ENCODE peak calls at places on chromosome 10, in four cellular contexts. Z is HFFc6, Q is stomach, W is colonic mucosa. C is an unnamed sample.

GRCh38 chr10:5303504-5303903 is 61.3 kb upstream of the UCN3 start:
- DNase-seq in Z (no peak), Q (no peak), W (no peak), C (no peak)

GRCh38 chr10:102644646-102645387 is 538 bp downstream of the TRIM8 start:
- DNase-seq in Z (peak; percentile 76), Q (peak; percentile 90), W (peak; percentile 79), C (peak; percentile 85)

GRCh38 chr10:79138449-79139123 is 69.8 kb downstream of the ZMIZ1 start:
- DNase-seq in Z (no peak), Q (no peak), W (no peak), C (no peak)

GRCh38 chr10:8159628-8160165 is 105.2 kb downstream of the GATA3 start:
- DNase-seq in Z (no peak), Q (no peak), W (no peak), C (peak; percentile 28)

GRCh38 chr10:66365686-66366085 is 560.1 kb upstream of the LRRTM3 start:
- DNase-seq in Z (no peak), Q (no peak), W (no peak), C (no peak)

GRCh38 chr10:101959349-101959916 is 96.5 kb downstream of the ARMH3 start:
- DNase-seq in Z (no peak), Q (no peak), W (no peak), C (no peak)

GRCh38 chr10:9745158-9745557 is 1272.5 kb upstream of the CELF2 start:
- DNase-seq in Z (no peak), Q (no peak), W (no peak), C (no peak)

GRCh38 chr10:99711129-99711719 is 20.7 kb downstream of the COX15 start:
- DNase-seq in Z (peak; percentile 78), Q (peak; percentile 29), W (peak; percentile 59), C (peak; percentile 56)

GRCh38 chr10:24196426-24197039 is 12.4 kb upstream of the KIAA1217 start:
- DNase-seq in Z (peak; percentile 52), Q (peak; percentile 81), W (peak; percentile 88), C (peak; percentile 79)

GRCh38 chr10:20355915-20356314 is 539.7 kb downstream of the PLXDC2 start:
- DNase-seq in Z (no peak), Q (no peak), W (no peak), C (no peak)

GRCh38 chr10:72846225-72846624 is 47.3 kb upstream of the OIT3 start:
- DNase-seq in Z (peak; percentile 68), Q (no peak), W (no peak), C (no peak)

GRCh38 chr10:97168645-97169044 is 17.1 kb downstream of the SLIT1 start:
- DNase-seq in Z (no peak), Q (no peak), W (no peak), C (no peak)

GRCh38 chr10:93752761-93753160 is 5.0 kb upstream of the LGI1 start:
- DNase-seq in Z (peak; percentile 76), Q (no peak), W (no peak), C (no peak)

GRCh38 chr10:48391994-48392393 is 85.5 kb downstream of the MAPK8 start:
- DNase-seq in Z (no peak), Q (no peak), W (no peak), C (no peak)

GRCh38 chr10:132353456-132354355 is 21.7 kb downstream of the LRRC27 start:
- DNase-seq in Z (no peak), Q (no peak), W (no peak), C (no peak)

GRCh38 chr10:103153765-103154197 is 39.3 kb downstream of the NT5C2 start:
- DNase-seq in Z (peak; percentile 8), Q (no peak), W (no peak), C (no peak)

GRCh38 chr10:24313233-24313632 is 104.3 kb downstream of the KIAA1217 start:
- DNase-seq in Z (no peak), Q (no peak), W (no peak), C (no peak)

GRCh38 chr10:10460452-10460851 is 557.2 kb upstream of the CELF2 start:
- DNase-seq in Z (no peak), Q (no peak), W (no peak), C (no peak)

GRCh38 chr10:120400601-120401000 is 56.4 kb upstream of the PLPP4 start:
- DNase-seq in Z (peak; percentile 73), Q (no peak), W (no peak), C (no peak)

GRCh38 chr10:113441220-113441619 is 111.6 kb upstream of the HABP2 start:
- DNase-seq in Z (peak; percentile 30), Q (no peak), W (no peak), C (no peak)

GRCh38 chr10:78744521-78745090 is 324.2 kb upstream of the ZMIZ1 start:
- DNase-seq in Z (no peak), Q (peak; percentile 42), W (no peak), C (no peak)

GRCh38 chr10:80188713-80189112 is 16.6 kb downstream of the ANXA11 start:
- DNase-seq in Z (no peak), Q (peak; percentile 24), W (no peak), C (no peak)

GRCh38 chr10:12019343-12019971 is 23.2 kb downstream of the UPF2 start:
- DNase-seq in Z (no peak), Q (no peak), W (no peak), C (no peak)

GRCh38 chr10:130662775-130663174 is 526.6 kb downstream of the GLRX3 start:
- DNase-seq in Z (no peak), Q (no peak), W (no peak), C (no peak)

GRCh38 chr10:130484131-130484911 is 348.1 kb downstream of the GLRX3 start:
- DNase-seq in Z (no peak), Q (no peak), W (no peak), C (no peak)

GRCh38 chr10:15744217-15744865 is 24.6 kb upstream of the ITGA8 start:
- DNase-seq in Z (peak; percentile 45), Q (peak; percentile 38), W (peak; percentile 60), C (peak; percentile 75)

GRCh38 chr10:43322321-43322720 is 49.1 kb upstream of the FXYD4 start:
- DNase-seq in Z (no peak), Q (peak; percentile 43), W (peak; percentile 74), C (no peak)

GRCh38 chr10:29131952-29132820 is 156.7 kb upstream of the LYZL1 start:
- DNase-seq in Z (peak; percentile 40), Q (no peak), W (no peak), C (no peak)

GRCh38 chr10:92573091-92573797 is 649 bp downstream of the IDE start:
- DNase-seq in Z (peak; percentile 56), Q (peak; percentile 29), W (peak; percentile 35), C (peak; percentile 61)

GRCh38 chr10:125448596-125448995 is 234.4 kb downstream of the TEX36 start:
- DNase-seq in Z (no peak), Q (no peak), W (peak; percentile 47), C (no peak)

GRCh38 chr10:92832998-92833642 is 15.2 kb upstream of the EXOC6 start:
- DNase-seq in Z (no peak), Q (no peak), W (no peak), C (no peak)

GRCh38 chr10:71694567-71694968 is 25.0 kb downstream of the C10orf105 start:
- DNase-seq in Z (no peak), Q (peak; percentile 46), W (peak; percentile 39), C (peak; percentile 68)

GRCh38 chr10:22491480-22491879 is 146.2 kb downstream of the SPAG6 start:
- DNase-seq in Z (no peak), Q (no peak), W (no peak), C (no peak)

GRCh38 chr10:6753644-6754043 is 173.6 kb upstream of the PRKCQ start:
- DNase-seq in Z (no peak), Q (no peak), W (no peak), C (no peak)

GRCh38 chr10:78600740-78601139 is 468.0 kb upstream of the ZMIZ1 start:
- DNase-seq in Z (peak; percentile 3), Q (no peak), W (no peak), C (no peak)

GRCh38 chr10:74983383-74983782 is 128.1 kb upstream of the SAMD8 start:
- DNase-seq in Z (no peak), Q (no peak), W (no peak), C (no peak)

GRCh38 chr10:16943301-16944080 is 126.3 kb upstream of the RSU1 start:
- DNase-seq in Z (peak; percentile 23), Q (no peak), W (no peak), C (no peak)
- TF ChIP-seq CTCF in Z (no peak), Q (no peak), W (no peak), C (no peak)

GRCh38 chr10:124220971-124221355 is 127.6 kb upstream of the CHST15 start:
- DNase-seq in Z (no peak), Q (no peak), W (no peak), C (no peak)

GRCh38 chr10:124220547-124220946 is 127.1 kb upstream of the CHST15 start:
- DNase-seq in Z (no peak), Q (no peak), W (no peak), C (no peak)

GRCh38 chr10:124219655-124220054 is 126.3 kb upstream of the CHST15 start:
- DNase-seq in Z (no peak), Q (no peak), W (no peak), C (no peak)

GRCh38 chr10:124217031-124217430 is 123.6 kb upstream of the CHST15 start:
- DNase-seq in Z (no peak), Q (no peak), W (no peak), C (no peak)

GRCh38 chr10:124217906-124218769 is 124.7 kb upstream of the CHST15 start:
- DNase-seq in Z (no peak), Q (no peak), W (no peak), C (no peak)
- TF ChIP-seq CTCF in Z (no peak), Q (no peak), W (no peak), C (no peak)

GRCh38 chr10:86690231-86690630 is 21.9 kb downstream of the LDB3 start:
- DNase-seq in Z (no peak), Q (no peak), W (no peak), C (no peak)

GRCh38 chr10:86687750-86688149 is 19.4 kb downstream of the LDB3 start:
- DNase-seq in Z (peak; percentile 81), Q (no peak), W (no peak), C (no peak)

GRCh38 chr10:86686972-86687371 is 18.7 kb downstream of the LDB3 start:
- DNase-seq in Z (no peak), Q (no peak), W (no peak), C (no peak)

GRCh38 chr10:86689146-86689545 is 20.8 kb downstream of the LDB3 start:
- DNase-seq in Z (no peak), Q (no peak), W (no peak), C (no peak)

DNA sequence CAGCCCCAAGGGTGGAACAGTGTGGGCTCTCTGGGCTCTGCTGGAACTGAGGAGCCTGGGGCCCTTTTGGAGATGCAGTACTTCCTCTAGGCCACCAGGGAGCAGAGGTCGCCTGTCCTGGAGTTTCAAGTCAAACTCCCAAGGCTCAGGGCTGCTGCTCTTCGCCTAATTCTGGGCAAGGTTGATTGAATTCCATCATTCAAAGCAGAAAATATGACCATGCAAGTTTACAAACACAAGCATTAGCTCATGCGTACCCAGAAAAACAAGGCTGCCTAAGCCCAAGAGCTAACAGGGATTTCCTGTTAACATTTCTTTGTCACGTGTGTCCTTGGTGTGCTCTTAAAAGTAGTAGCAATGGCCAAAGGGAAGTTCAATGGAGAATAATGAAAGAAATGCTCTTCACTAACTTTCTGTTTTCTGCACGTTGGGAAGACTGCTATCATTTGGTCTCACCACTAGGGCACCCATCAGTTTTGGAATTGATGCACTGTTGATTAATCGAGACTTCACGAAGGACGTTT is 20.1 kb downstream of the LDB3 start:
- DNase-seq in Z (peak; percentile 56), Q (peak; percentile 65), W (peak; percentile 65), C (peak; percentile 67)
- TF ChIP-seq CTCF in Z (peak; percentile 91), Q (no peak), W (peak; percentile 95), C (peak; percentile 79)

GRCh38 chr10:117865945-117866344 is 180.8 kb downstream of the RAB11FIP2 start:
- DNase-seq in Z (no peak), Q (no peak), W (no peak), C (no peak)

GRCh38 chr10:117860135-117860534 is 186.6 kb downstream of the RAB11FIP2 start:
- DNase-seq in Z (no peak), Q (no peak), W (no peak), C (no peak)

GRCh38 chr10:117860823-117861222 is 185.9 kb downstream of the RAB11FIP2 start:
- DNase-seq in Z (no peak), Q (no peak), W (no peak), C (no peak)
- TF ChIP-seq CTCF in Z (peak; percentile 57), Q (no peak), W (no peak), C (peak; percentile 21)

C was measured in activated CD8-positive, alpha-beta T cell treated with anti-CD3 and anti-CD28 coated beads for 36 hours.